ENCODE peak calls at places on chromosome 9, in eight cellular contexts. Q, L, P, K, O, V, S and X are unnamed samples.

GRCh38 chr9:122248448-122248865 is 16.2 kb downstream of the RBM18 start:
- DNase-seq in Q (no peak), L (no peak), P (no peak), K (no peak), O (no peak), V (no peak), S (no peak), X (no peak)

GRCh38 chr9:95343725-95344287 is 26.3 kb upstream of the FANCC start:
- DNase-seq in Q (no peak), L (no peak), P (no peak), K (no peak), O (no peak), V (no peak), S (no peak), X (peak)

GRCh38 chr9:73090214-73090613 is 61.5 kb upstream of the ANXA1 start:
- DNase-seq in Q (no peak), L (no peak), P (no peak), K (no peak), O (no peak), V (no peak), S (no peak), X (no peak)

GRCh38 chr9:130927995-130928900 is 10.8 kb downstream of the FIBCD1 start:
- DNase-seq in Q (peak), L (no peak), P (no peak), K (no peak), O (no peak), V (no peak), S (peak), X (no peak)

GRCh38 chr9:3331801-3332200 is 194.0 kb downstream of the RFX3 start:
- DNase-seq in Q (no peak), L (no peak), P (no peak), K (peak), O (no peak), V (peak), S (no peak), X (no peak)

GRCh38 chr9:130692365-130692764 is 1.2 kb upstream of the EXOSC2 start:
- DNase-seq in Q (no peak), L (no peak), P (peak), K (no peak), O (no peak), V (peak), S (no peak), X (no peak)

GRCh38 chr9:135341612-135342169 is 137.9 kb upstream of the PPP1R26 start:
- DNase-seq in Q (peak), L (no peak), P (no peak), K (no peak), O (no peak), V (no peak), S (no peak), X (no peak)

GRCh38 chr9:450057-450456 is 235.4 kb downstream of the DOCK8 start:
- DNase-seq in Q (no peak), L (no peak), P (no peak), K (no peak), O (no peak), V (no peak), S (no peak), X (no peak)

GRCh38 chr9:93236541-93237206 is 52.7 kb downstream of the WNK2 start:
- DNase-seq in Q (no peak), L (no peak), P (no peak), K (no peak), O (no peak), V (no peak), S (no peak), X (no peak)

GRCh38 chr9:130842547-130842946 is 7.5 kb downstream of the ABL1 start:
- DNase-seq in Q (no peak), L (no peak), P (no peak), K (no peak), O (no peak), V (peak), S (no peak), X (no peak)

GRCh38 chr9:14346826-14347407 is 33.0 kb upstream of the NFIB start:
- DNase-seq in Q (peak), L (no peak), P (peak), K (no peak), O (no peak), V (peak), S (no peak), X (no peak)

GRCh38 chr9:38294130-38294529 is 98.4 kb upstream of the ALDH1B1 start:
- DNase-seq in Q (peak), L (no peak), P (no peak), K (no peak), O (peak), V (no peak), S (no peak), X (no peak)

GRCh38 chr9:37200572-37201005 is 80.2 kb downstream of the ZCCHC7 start:
- DNase-seq in Q (no peak), L (no peak), P (no peak), K (peak), O (no peak), V (no peak), S (peak), X (no peak)

GRCh38 chr9:994005-994404 is 17.6 kb downstream of the DMRT3 start:
- DNase-seq in Q (no peak), L (no peak), P (no peak), K (no peak), O (no peak), V (no peak), S (no peak), X (no peak)

GRCh38 chr9:136329636-136330405 is 2.5 kb downstream of the GPSM1 start:
- DNase-seq in Q (no peak), L (no peak), P (no peak), K (no peak), O (no peak), V (no peak), S (no peak), X (no peak)

GRCh38 chr9:97880336-97880735 is 27.3 kb downstream of the FOXE1 start:
- DNase-seq in Q (no peak), L (no peak), P (no peak), K (no peak), O (no peak), V (no peak), S (peak), X (no peak)

GRCh38 chr9:13447551-13448422 is 168.3 kb upstream of the MPDZ start:
- DNase-seq in Q (no peak), L (no peak), P (peak), K (no peak), O (no peak), V (no peak), S (peak), X (no peak)

GRCh38 chr9:18456624-18457237 is 17.2 kb upstream of the ADAMTSL1 start:
- DNase-seq in Q (no peak), L (no peak), P (no peak), K (no peak), O (no peak), V (no peak), S (no peak), X (no peak)

GRCh38 chr9:117464941-117465616 is 50.2 kb upstream of the ASTN2 start:
- DNase-seq in Q (no peak), L (peak), P (no peak), K (no peak), O (no peak), V (no peak), S (no peak), X (no peak)

GRCh38 chr9:136538599-136539426 is 7.0 kb downstream of the NOTCH1 start:
- DNase-seq in Q (peak), L (no peak), P (no peak), K (no peak), O (no peak), V (no peak), S (peak), X (peak)

GRCh38 chr9:70551391-70551790 is 136.9 kb upstream of the KLF9 start:
- DNase-seq in Q (no peak), L (no peak), P (no peak), K (no peak), O (no peak), V (no peak), S (no peak), X (no peak)

GRCh38 chr9:114474425-114474824 is 30.8 kb downstream of the WHRN start:
- DNase-seq in Q (no peak), L (no peak), P (no peak), K (no peak), O (no peak), V (no peak), S (no peak), X (no peak)

GRCh38 chr9:116144038-116144437 is 9.6 kb upstream of the PAPPA start:
- DNase-seq in Q (no peak), L (no peak), P (no peak), K (no peak), O (no peak), V (no peak), S (peak), X (no peak)

GRCh38 chr9:108691614-108692013 is 164.2 kb downstream of the ACTL7B start:
- DNase-seq in Q (no peak), L (no peak), P (no peak), K (no peak), O (no peak), V (no peak), S (no peak), X (no peak)